ENCODE peak calls at places on chromosomes 4 and X, in seven cellular contexts. One of them, this sample, is unnamed.
A peak's percentile ranks its signal among the peaks of the same experiment; 100 is the strongest.

GRCh38 chr4:27017623-27018022 is 157.0 kb downstream of the STIM2 start:
- DNase-seq in OCI-LY7: no peak
- DNase-seq in left lung: peak; percentile 63
- DNase-seq in foreskin fibroblast: no peak
- DNase-seq in mucosa of descending colon: no peak
- DNase-seq in AG10803: no peak
- DNase-seq in AG04449: no peak
- DNase-seq in this sample: no peak

GRCh38 chrX:12979011-12979629 is 4.2 kb downstream of the TMSB4X start:
- DNase-seq in OCI-LY7: no peak
- DNase-seq in left lung: no peak
- DNase-seq in foreskin fibroblast: no peak
- DNase-seq in mucosa of descending colon: no peak
- DNase-seq in AG10803: peak; percentile 54
- DNase-seq in AG04449: no peak
- DNase-seq in this sample: no peak

GRCh38 chrX:47180346-47180745 is 13.3 kb upstream of the UBA1 start:
- DNase-seq in OCI-LY7: no peak
- DNase-seq in left lung: no peak
- DNase-seq in foreskin fibroblast: no peak
- DNase-seq in mucosa of descending colon: no peak
- DNase-seq in AG10803: no peak
- DNase-seq in AG04449: no peak
- DNase-seq in this sample: no peak

GRCh38 chrX:54776987-54777672 is 20.9 kb downstream of the ITIH6 start:
- DNase-seq in OCI-LY7: no peak
- DNase-seq in left lung: no peak
- DNase-seq in foreskin fibroblast: no peak
- DNase-seq in mucosa of descending colon: no peak
- DNase-seq in AG10803: no peak
- DNase-seq in AG04449: no peak
- DNase-seq in this sample: no peak

GRCh38 chr4:106993846-106994245 is 42.3 kb downstream of the DKK2 start:
- DNase-seq in OCI-LY7: no peak
- DNase-seq in left lung: no peak
- DNase-seq in foreskin fibroblast: no peak
- DNase-seq in mucosa of descending colon: no peak
- DNase-seq in AG10803: no peak
- DNase-seq in AG04449: no peak
- DNase-seq in this sample: no peak

GRCh38 chr4:128387600-128388351 is 100.2 kb upstream of the PGRMC2 start:
- DNase-seq in OCI-LY7: no peak
- DNase-seq in left lung: no peak
- DNase-seq in foreskin fibroblast: peak; percentile 36
- DNase-seq in mucosa of descending colon: no peak
- DNase-seq in AG10803: peak; percentile 53
- DNase-seq in AG04449: no peak
- DNase-seq in this sample: no peak

GRCh38 chr4:81217794-81218193 is 2.8 kb upstream of the PRKG2 start:
- DNase-seq in OCI-LY7: no peak
- DNase-seq in left lung: no peak
- DNase-seq in foreskin fibroblast: no peak
- DNase-seq in mucosa of descending colon: peak; percentile 7
- DNase-seq in AG10803: no peak
- DNase-seq in AG04449: no peak
- DNase-seq in this sample: no peak

GRCh38 chrX:68929332-68930150 is 100.7 kb downstream of the EFNB1 start:
- DNase-seq in OCI-LY7: no peak
- DNase-seq in left lung: no peak
- DNase-seq in foreskin fibroblast: peak; percentile 76
- DNase-seq in mucosa of descending colon: no peak
- DNase-seq in AG10803: peak; percentile 56
- DNase-seq in AG04449: no peak
- DNase-seq in this sample: peak; percentile 33

GRCh38 chr4:157045507-157046127 is 30.3 kb upstream of the GLRB start:
- DNase-seq in OCI-LY7: peak; percentile 7
- DNase-seq in left lung: no peak
- DNase-seq in foreskin fibroblast: peak; percentile 84
- DNase-seq in mucosa of descending colon: peak; percentile 22
- DNase-seq in AG10803: peak; percentile 75
- DNase-seq in AG04449: peak; percentile 17
- DNase-seq in this sample: peak; percentile 61

GRCh38 chrX:19571708-19572107 is 56.4 kb upstream of the MAP3K15 start:
- DNase-seq in OCI-LY7: no peak
- DNase-seq in left lung: no peak
- DNase-seq in foreskin fibroblast: no peak
- DNase-seq in mucosa of descending colon: no peak
- DNase-seq in AG10803: no peak
- DNase-seq in AG04449: no peak
- DNase-seq in this sample: no peak

GRCh38 chr4:15066140-15066539 is 63.9 kb downstream of the CPEB2 start:
- DNase-seq in OCI-LY7: no peak
- DNase-seq in left lung: no peak
- DNase-seq in foreskin fibroblast: peak; percentile 2
- DNase-seq in mucosa of descending colon: no peak
- DNase-seq in AG10803: no peak
- DNase-seq in AG04449: no peak
- DNase-seq in this sample: no peak

GRCh38 chr4:7771056-7771455 is 168.6 kb downstream of the AFAP1 start:
- DNase-seq in OCI-LY7: no peak
- DNase-seq in left lung: no peak
- DNase-seq in foreskin fibroblast: no peak
- DNase-seq in mucosa of descending colon: no peak
- DNase-seq in AG10803: no peak
- DNase-seq in AG04449: no peak
- DNase-seq in this sample: no peak

GRCh38 chr4:137651128-137651527 is 118.8 kb upstream of the PCDH18 start:
- DNase-seq in OCI-LY7: no peak
- DNase-seq in left lung: no peak
- DNase-seq in foreskin fibroblast: peak; percentile 63
- DNase-seq in mucosa of descending colon: no peak
- DNase-seq in AG10803: peak; percentile 62
- DNase-seq in AG04449: no peak
- DNase-seq in this sample: no peak

GRCh38 chr4:86595426-86595805 is 1.3 kb downstream of the PTPN13 start:
- DNase-seq in OCI-LY7: no peak
- DNase-seq in left lung: no peak
- DNase-seq in foreskin fibroblast: peak; percentile 57
- DNase-seq in mucosa of descending colon: peak; percentile 14
- DNase-seq in AG10803: no peak
- DNase-seq in AG04449: no peak
- DNase-seq in this sample: no peak

GRCh38 chr4:19971829-19972228 is 279.9 kb upstream of the SLIT2 start:
- DNase-seq in OCI-LY7: no peak
- DNase-seq in left lung: no peak
- DNase-seq in foreskin fibroblast: peak; percentile 31
- DNase-seq in mucosa of descending colon: no peak
- DNase-seq in AG10803: peak; percentile 27
- DNase-seq in AG04449: no peak
- DNase-seq in this sample: no peak

GRCh38 chr4:69881173-69881773 is 21.3 kb upstream of the SULT1E1 start:
- DNase-seq in OCI-LY7: peak; percentile 33
- DNase-seq in left lung: no peak
- DNase-seq in foreskin fibroblast: peak; percentile 68
- DNase-seq in mucosa of descending colon: peak; percentile 30
- DNase-seq in AG10803: peak; percentile 48
- DNase-seq in AG04449: no peak
- DNase-seq in this sample: peak; percentile 8

GRCh38 chrX:118679290-118679689 is 48.1 kb upstream of the IL13RA1 start:
- DNase-seq in OCI-LY7: no peak
- DNase-seq in left lung: no peak
- DNase-seq in foreskin fibroblast: no peak
- DNase-seq in mucosa of descending colon: no peak
- DNase-seq in AG10803: no peak
- DNase-seq in AG04449: no peak
- DNase-seq in this sample: no peak

GRCh38 chr4:108527729-108528128 is 92.6 kb upstream of the RPL34 start:
- DNase-seq in OCI-LY7: no peak
- DNase-seq in left lung: no peak
- DNase-seq in foreskin fibroblast: no peak
- DNase-seq in mucosa of descending colon: peak; percentile 10
- DNase-seq in AG10803: no peak
- DNase-seq in AG04449: no peak
- DNase-seq in this sample: no peak

GRCh38 chrX:100720301-100720700 is 11.6 kb downstream of the SYTL4 start:
- DNase-seq in OCI-LY7: no peak
- DNase-seq in left lung: no peak
- DNase-seq in foreskin fibroblast: peak; percentile 11
- DNase-seq in mucosa of descending colon: no peak
- DNase-seq in AG10803: no peak
- DNase-seq in AG04449: no peak
- DNase-seq in this sample: no peak

GRCh38 chrX:143570747-143571146 is 53.5 kb upstream of the SPANXN3 start:
- DNase-seq in OCI-LY7: no peak
- DNase-seq in left lung: no peak
- DNase-seq in foreskin fibroblast: no peak
- DNase-seq in mucosa of descending colon: no peak
- DNase-seq in AG10803: no peak
- DNase-seq in AG04449: no peak
- DNase-seq in this sample: no peak

GRCh38 chrX:20620301-20620700 is 353.6 kb upstream of the RPS6KA3 start:
- DNase-seq in OCI-LY7: no peak
- DNase-seq in left lung: no peak
- DNase-seq in foreskin fibroblast: peak; percentile 35
- DNase-seq in mucosa of descending colon: no peak
- DNase-seq in AG10803: peak; percentile 79
- DNase-seq in AG04449: no peak
- DNase-seq in this sample: no peak

GRCh38 chr4:89268572-89269180 is 38.9 kb downstream of the GPRIN3 start:
- DNase-seq in OCI-LY7: no peak
- DNase-seq in left lung: no peak
- DNase-seq in foreskin fibroblast: no peak
- DNase-seq in mucosa of descending colon: no peak
- DNase-seq in AG10803: no peak
- DNase-seq in AG04449: no peak
- DNase-seq in this sample: no peak

GRCh38 chr4:90000995-90001394 is 106.3 kb downstream of the MMRN1 start:
- DNase-seq in OCI-LY7: no peak
- DNase-seq in left lung: no peak
- DNase-seq in foreskin fibroblast: no peak
- DNase-seq in mucosa of descending colon: no peak
- DNase-seq in AG10803: no peak
- DNase-seq in AG04449: no peak
- DNase-seq in this sample: no peak

GRCh38 chr4:164572877-164573279 is 181.1 kb upstream of the SMIM31 start:
- DNase-seq in OCI-LY7: no peak
- DNase-seq in left lung: no peak
- DNase-seq in foreskin fibroblast: no peak
- DNase-seq in mucosa of descending colon: no peak
- DNase-seq in AG10803: no peak
- DNase-seq in AG04449: no peak
- DNase-seq in this sample: no peak

GRCh38 chr4:112704991-112705845 is 68.3 kb downstream of the LARP7 start:
- DNase-seq in OCI-LY7: no peak
- DNase-seq in left lung: no peak
- DNase-seq in foreskin fibroblast: peak; percentile 85
- DNase-seq in mucosa of descending colon: peak; percentile 23
- DNase-seq in AG10803: peak; percentile 46
- DNase-seq in AG04449: peak; percentile 12
- DNase-seq in this sample: peak; percentile 6

GRCh38 chr4:26826721-26827120 is 33.9 kb upstream of the STIM2 start:
- DNase-seq in OCI-LY7: peak; percentile 96
- DNase-seq in left lung: no peak
- DNase-seq in foreskin fibroblast: no peak
- DNase-seq in mucosa of descending colon: peak; percentile 56
- DNase-seq in AG10803: no peak
- DNase-seq in AG04449: no peak
- DNase-seq in this sample: no peak

GRCh38 chr4:8242782-8243556 is 26.6 kb upstream of the HTRA3 start:
- DNase-seq in OCI-LY7: no peak
- DNase-seq in left lung: no peak
- DNase-seq in foreskin fibroblast: no peak
- DNase-seq in mucosa of descending colon: no peak
- DNase-seq in AG10803: no peak
- DNase-seq in AG04449: no peak
- DNase-seq in this sample: no peak

GRCh38 chr4:18042012-18042411 is 20.5 kb upstream of the LCORL start:
- DNase-seq in OCI-LY7: no peak
- DNase-seq in left lung: no peak
- DNase-seq in foreskin fibroblast: no peak
- DNase-seq in mucosa of descending colon: no peak
- DNase-seq in AG10803: no peak
- DNase-seq in AG04449: no peak
- DNase-seq in this sample: no peak

GRCh38 chr4:18041114-18041513 is 19.6 kb upstream of the LCORL start:
- DNase-seq in OCI-LY7: no peak
- DNase-seq in left lung: no peak
- DNase-seq in foreskin fibroblast: no peak
- DNase-seq in mucosa of descending colon: no peak
- DNase-seq in AG10803: no peak
- DNase-seq in AG04449: no peak
- DNase-seq in this sample: no peak

GRCh38 chr4:18039113-18039512 is 17.6 kb upstream of the LCORL start:
- DNase-seq in OCI-LY7: no peak
- DNase-seq in left lung: no peak
- DNase-seq in foreskin fibroblast: peak; percentile 46
- DNase-seq in mucosa of descending colon: no peak
- DNase-seq in AG10803: no peak
- DNase-seq in AG04449: no peak
- DNase-seq in this sample: no peak

GRCh38 chr4:18042754-18043153 is 21.2 kb upstream of the LCORL start:
- DNase-seq in OCI-LY7: no peak
- DNase-seq in left lung: no peak
- DNase-seq in foreskin fibroblast: no peak
- DNase-seq in mucosa of descending colon: no peak
- DNase-seq in AG10803: no peak
- DNase-seq in AG04449: no peak
- DNase-seq in this sample: no peak
- TF ChIP-seq CTCF in OCI-LY7: peak; percentile 47
- TF ChIP-seq CTCF in left lung: no peak
- TF ChIP-seq CTCF in foreskin fibroblast: no peak
- TF ChIP-seq CTCF in mucosa of descending colon: no peak
- TF ChIP-seq CTCF in AG10803: peak; percentile 28
- TF ChIP-seq CTCF in AG04449: no peak
- TF ChIP-seq CTCF in this sample: peak; percentile 34

GRCh38 chrX:105821471-105822081 is 763 bp upstream of the NRK start:
- DNase-seq in OCI-LY7: no peak
- DNase-seq in left lung: no peak
- DNase-seq in foreskin fibroblast: peak; percentile 47
- DNase-seq in mucosa of descending colon: peak; percentile 0
- DNase-seq in AG10803: no peak
- DNase-seq in AG04449: no peak
- DNase-seq in this sample: peak; percentile 4
- H3K4me3 ChIP-seq in OCI-LY7: no peak overlapping the region
- H3K4me3 ChIP-seq in left lung: peak overlapping the region; percentile 11
- H3K4me3 ChIP-seq in foreskin fibroblast: no peak overlapping the region
- H3K4me3 ChIP-seq in mucosa of descending colon: no peak overlapping the region
- H3K4me3 ChIP-seq in AG10803: no peak overlapping the region
- H3K4me3 ChIP-seq in AG04449: peak overlapping the region; percentile 48
- H3K4me3 ChIP-seq in this sample: peak overlapping the region; percentile 51

GRCh38 chr4:96152824-96153223 is 312.9 kb downstream of the PDHA2 start:
- DNase-seq in OCI-LY7: no peak
- DNase-seq in left lung: no peak
- DNase-seq in foreskin fibroblast: no peak
- DNase-seq in mucosa of descending colon: no peak
- DNase-seq in AG10803: no peak
- DNase-seq in AG04449: no peak
- DNase-seq in this sample: no peak
- TF ChIP-seq CTCF in OCI-LY7: no peak
- TF ChIP-seq CTCF in left lung: no peak
- TF ChIP-seq CTCF in foreskin fibroblast: no peak
- TF ChIP-seq CTCF in mucosa of descending colon: no peak
- TF ChIP-seq CTCF in AG10803: no peak
- TF ChIP-seq CTCF in AG04449: no peak
- TF ChIP-seq CTCF in this sample: no peak

GRCh38 chr4:67712650-67713530 is 11.9 kb upstream of the UBA6 start:
- DNase-seq in OCI-LY7: no peak
- DNase-seq in left lung: no peak
- DNase-seq in foreskin fibroblast: no peak
- DNase-seq in mucosa of descending colon: no peak
- DNase-seq in AG10803: no peak
- DNase-seq in AG04449: no peak
- DNase-seq in this sample: no peak
- H3K4me3 ChIP-seq in OCI-LY7: no peak overlapping the region
- H3K4me3 ChIP-seq in left lung: no peak overlapping the region
- H3K4me3 ChIP-seq in foreskin fibroblast: no peak overlapping the region
- H3K4me3 ChIP-seq in mucosa of descending colon: no peak overlapping the region
- H3K4me3 ChIP-seq in AG10803: no peak overlapping the region
- H3K4me3 ChIP-seq in AG04449: no peak overlapping the region
- H3K4me3 ChIP-seq in this sample: no peak overlapping the region